ENCODE peak calls at places on chromosomes 3 and 15, in four cellular contexts. E is lung; T is EH; Q is activated T-cell treated with anti-CD3 and anti-CD28 coated beads, Interleukin-2, amount 50 U/mL, for 72 hours. S is an unnamed sample.

GRCh38 chr3:15265655-15266509 is 59.8 kb downstream of the CAPN7 start:
- DNase-seq in E (no peak), Q (no peak), T (no peak), S (no peak)

GRCh38 chr3:159830523-159831151 is 158.0 kb upstream of the IL12A start:
- DNase-seq in T (peak), Q (no peak), E (no peak), S (no peak)

GRCh38 chr15:73368301-73369072 is at the start of gene HCN4:
- DNase-seq in E (no peak), Q (no peak), T (no peak), S (no peak)

GRCh38 chr3:107604057-107604802 is 81.5 kb downstream of the BBX start:
- DNase-seq in Q (no peak), E (no peak), T (peak), S (no peak)

GRCh38 chr3:129549006-129549800 is 6.2 kb downstream of the H1-8 start:
- DNase-seq in T (peak), E (no peak), Q (no peak), S (no peak)

GRCh38 chr15:86433983-86434382 is 354.3 kb downstream of the AGBL1 start:
- DNase-seq in E (no peak), T (no peak), Q (no peak), S (no peak)

GRCh38 chr3:113948015-113948917 is 453 bp downstream of the ZDHHC23 start:
- DNase-seq in Q (peak), T (peak), E (peak), S (peak)

GRCh38 chr15:48645558-48646330 is at the start of gene FBN1:
- DNase-seq in E (peak), Q (peak), T (peak), S (peak)

GRCh38 chr3:170270282-170270891 is 48.2 kb downstream of the PRKCI start:
- DNase-seq in T (no peak), Q (no peak), E (no peak), S (no peak)

GRCh38 chr3:24242012-24242698 is 252.5 kb downstream of the THRB start:
- DNase-seq in T (peak), E (no peak), Q (no peak), S (no peak)

GRCh38 chr15:53739651-53740050 is 19.8 kb downstream of the WDR72 start:
- DNase-seq in E (no peak), T (no peak), Q (no peak), S (peak)

GRCh38 chr15:59160880-59161593 is 45.6 kb upstream of the LDHAL6B start:
- DNase-seq in E (no peak), Q (peak), T (no peak), S (no peak)

GRCh38 chr15:83209333-83209732 is 1.7 kb upstream of the HDGFL3 start:
- DNase-seq in Q (no peak), E (no peak), T (no peak), S (no peak)

GRCh38 chr3:113136071-113136470 is 75.3 kb upstream of the BOC start:
- DNase-seq in Q (no peak), E (no peak), T (peak), S (no peak)

GRCh38 chr3:138914870-138915502 is 32.0 kb downstream of the FOXL2 start:
- DNase-seq in Q (no peak), E (peak), T (peak), S (no peak)

GRCh38 chr3:77871436-77871835 is 831.5 kb downstream of the ROBO2 start:
- DNase-seq in T (no peak), E (no peak), Q (no peak), S (no peak)

GRCh38 chr15:92662797-92663196 is 7.2 kb upstream of the FAM174B start:
- DNase-seq in E (no peak), T (no peak), Q (no peak), S (no peak)